ENCODE peak calls at places on chromosome 6, in eight cellular contexts. One of them, this sample, is unnamed.

GRCh38 chr6:128432394-128432793 is 88.0 kb downstream of the PTPRK start:
- DNase-seq in right atrium auricular region: no peak
- DNase-seq in NT2/D1: no peak
- DNase-seq in IMR-90: peak; percentile 74
- DNase-seq in PC-3: peak; percentile 58
- DNase-seq in Panc1: no peak
- DNase-seq in H1: no peak
- DNase-seq in heart left ventricle: no peak
- DNase-seq in this sample: no peak

GRCh38 chr6:154277578-154278128 is 79.0 kb downstream of the IPCEF1 start:
- DNase-seq in PC-3: no peak
- DNase-seq in IMR-90: no peak
- DNase-seq in NT2/D1: no peak
- DNase-seq in right atrium auricular region: no peak
- DNase-seq in H1: no peak
- DNase-seq in Panc1: no peak
- DNase-seq in heart left ventricle: no peak
- DNase-seq in this sample: no peak

GRCh38 chr6:36358235-36358915 is 21.7 kb upstream of the BNIP5 start:
- DNase-seq in PC-3: no peak
- DNase-seq in H1: no peak
- DNase-seq in Panc1: no peak
- DNase-seq in right atrium auricular region: no peak
- DNase-seq in heart left ventricle: no peak
- DNase-seq in NT2/D1: no peak
- DNase-seq in IMR-90: peak; percentile 42
- DNase-seq in this sample: peak; percentile 78

GRCh38 chr6:151067684-151068596 is 171.8 kb upstream of the AKAP12 start:
- DNase-seq in IMR-90: peak; percentile 97
- DNase-seq in NT2/D1: no peak
- DNase-seq in Panc1: peak; percentile 97
- DNase-seq in right atrium auricular region: peak; percentile 79
- DNase-seq in PC-3: peak; percentile 97
- DNase-seq in heart left ventricle: peak; percentile 76
- DNase-seq in H1: peak; percentile 33
- DNase-seq in this sample: no peak

GRCh38 chr6:154430494-154430919 is 73.9 kb upstream of the IPCEF1 start:
- DNase-seq in IMR-90: no peak
- DNase-seq in heart left ventricle: no peak
- DNase-seq in NT2/D1: no peak
- DNase-seq in H1: no peak
- DNase-seq in Panc1: no peak
- DNase-seq in right atrium auricular region: no peak
- DNase-seq in PC-3: no peak
- DNase-seq in this sample: no peak

GRCh38 chr6:24838994-24839393 is 40.3 kb upstream of the ARMH2 start:
- DNase-seq in IMR-90: no peak
- DNase-seq in PC-3: no peak
- DNase-seq in heart left ventricle: no peak
- DNase-seq in NT2/D1: no peak
- DNase-seq in H1: no peak
- DNase-seq in Panc1: no peak
- DNase-seq in right atrium auricular region: no peak
- DNase-seq in this sample: no peak

GRCh38 chr6:38078671-38079070 is 259.1 kb downstream of the ZFAND3 start:
- DNase-seq in NT2/D1: no peak
- DNase-seq in heart left ventricle: no peak
- DNase-seq in PC-3: peak; percentile 51
- DNase-seq in H1: no peak
- DNase-seq in right atrium auricular region: no peak
- DNase-seq in IMR-90: peak; percentile 26
- DNase-seq in Panc1: no peak
- DNase-seq in this sample: no peak

GRCh38 chr6:142749556-142749955 is 195.4 kb downstream of the HIVEP2 start:
- DNase-seq in H1: no peak
- DNase-seq in NT2/D1: no peak
- DNase-seq in heart left ventricle: no peak
- DNase-seq in IMR-90: no peak
- DNase-seq in PC-3: no peak
- DNase-seq in right atrium auricular region: no peak
- DNase-seq in Panc1: no peak
- DNase-seq in this sample: no peak

GRCh38 chr6:96014846-96015245 is 928 bp upstream of the FUT9 start:
- DNase-seq in NT2/D1: no peak
- DNase-seq in right atrium auricular region: no peak
- DNase-seq in IMR-90: no peak
- DNase-seq in Panc1: no peak
- DNase-seq in PC-3: no peak
- DNase-seq in heart left ventricle: no peak
- DNase-seq in H1: no peak
- DNase-seq in this sample: no peak

GRCh38 chr6:38997128-38997761 is 51.3 kb upstream of the GLP1R start:
- DNase-seq in H1: peak; percentile 82
- DNase-seq in heart left ventricle: peak; percentile 31
- DNase-seq in NT2/D1: peak; percentile 36
- DNase-seq in Panc1: no peak
- DNase-seq in right atrium auricular region: no peak
- DNase-seq in PC-3: peak; percentile 36
- DNase-seq in IMR-90: peak; percentile 12
- DNase-seq in this sample: peak; percentile 48

GRCh38 chr6:75600694-75601265 is 900 bp upstream of the SENP6 start:
- DNase-seq in heart left ventricle: no peak
- DNase-seq in H1: no peak
- DNase-seq in NT2/D1: no peak
- DNase-seq in PC-3: no peak
- DNase-seq in right atrium auricular region: no peak
- DNase-seq in Panc1: no peak
- DNase-seq in IMR-90: no peak
- DNase-seq in this sample: peak; percentile 23

GRCh38 chr6:14082287-14082686 is 35.3 kb upstream of the CD83 start:
- DNase-seq in heart left ventricle: no peak
- DNase-seq in H1: no peak
- DNase-seq in PC-3: no peak
- DNase-seq in IMR-90: no peak
- DNase-seq in NT2/D1: no peak
- DNase-seq in right atrium auricular region: no peak
- DNase-seq in Panc1: no peak
- DNase-seq in this sample: no peak

GRCh38 chr6:35089216-35089934 is 51.8 kb downstream of the TCP11 start:
- DNase-seq in NT2/D1: no peak
- DNase-seq in PC-3: no peak
- DNase-seq in H1: no peak
- DNase-seq in IMR-90: no peak
- DNase-seq in heart left ventricle: no peak
- DNase-seq in Panc1: no peak
- DNase-seq in right atrium auricular region: no peak
- DNase-seq in this sample: no peak

GRCh38 chr6:104949206-104949605 is 7.7 kb upstream of the LIN28B start:
- DNase-seq in heart left ventricle: no peak
- DNase-seq in right atrium auricular region: no peak
- DNase-seq in PC-3: no peak
- DNase-seq in Panc1: no peak
- DNase-seq in NT2/D1: no peak
- DNase-seq in H1: no peak
- DNase-seq in IMR-90: no peak
- DNase-seq in this sample: no peak

GRCh38 chr6:111113731-111114438 is 26.6 kb downstream of the SLC16A10 start:
- DNase-seq in PC-3: no peak
- DNase-seq in heart left ventricle: peak; percentile 59
- DNase-seq in IMR-90: peak; percentile 48
- DNase-seq in right atrium auricular region: peak; percentile 65
- DNase-seq in NT2/D1: peak; percentile 15
- DNase-seq in Panc1: no peak
- DNase-seq in H1: no peak
- DNase-seq in this sample: peak; percentile 46

GRCh38 chr6:165987483-165988305 is 180.0 kb downstream of the TBXT start:
- DNase-seq in right atrium auricular region: peak; percentile 90
- DNase-seq in H1: peak; percentile 62
- DNase-seq in PC-3: no peak
- DNase-seq in Panc1: no peak
- DNase-seq in heart left ventricle: peak; percentile 96
- DNase-seq in NT2/D1: peak; percentile 42
- DNase-seq in IMR-90: peak; percentile 98
- DNase-seq in this sample: peak; percentile 45

GRCh38 chr6:44422534-44422933 is 35.0 kb downstream of the CDC5L start:
- DNase-seq in NT2/D1: no peak
- DNase-seq in Panc1: no peak
- DNase-seq in right atrium auricular region: no peak
- DNase-seq in H1: no peak
- DNase-seq in heart left ventricle: no peak
- DNase-seq in IMR-90: no peak
- DNase-seq in PC-3: no peak
- DNase-seq in this sample: no peak

GRCh38 chr6:142885182-142885867 is 59.7 kb downstream of the HIVEP2 start:
- DNase-seq in IMR-90: peak; percentile 99
- DNase-seq in H1: no peak
- DNase-seq in Panc1: peak; percentile 92
- DNase-seq in NT2/D1: peak; percentile 50
- DNase-seq in PC-3: peak; percentile 94
- DNase-seq in heart left ventricle: peak; percentile 67
- DNase-seq in right atrium auricular region: no peak
- DNase-seq in this sample: peak; percentile 30

GRCh38 chr6:167893416-167893815 is 66.7 kb downstream of the AFDN start:
- DNase-seq in Panc1: no peak
- DNase-seq in NT2/D1: no peak
- DNase-seq in heart left ventricle: no peak
- DNase-seq in PC-3: peak; percentile 61
- DNase-seq in H1: no peak
- DNase-seq in IMR-90: peak; percentile 52
- DNase-seq in right atrium auricular region: no peak
- DNase-seq in this sample: peak; percentile 14

GRCh38 chr6:106924699-106925523 is 49.6 kb downstream of the CD24 start:
- DNase-seq in H1: no peak
- DNase-seq in right atrium auricular region: no peak
- DNase-seq in PC-3: no peak
- DNase-seq in Panc1: no peak
- DNase-seq in NT2/D1: no peak
- DNase-seq in heart left ventricle: no peak
- DNase-seq in IMR-90: no peak
- DNase-seq in this sample: no peak

GRCh38 chr6:106918128-106918527 is 56.4 kb downstream of the CD24 start:
- DNase-seq in H1: no peak
- DNase-seq in heart left ventricle: no peak
- DNase-seq in PC-3: no peak
- DNase-seq in Panc1: no peak
- DNase-seq in right atrium auricular region: no peak
- DNase-seq in NT2/D1: no peak
- DNase-seq in IMR-90: no peak
- DNase-seq in this sample: peak; percentile 28

GRCh38 chr6:106916891-106917290 is 57.6 kb downstream of the CD24 start:
- DNase-seq in PC-3: no peak
- DNase-seq in H1: no peak
- DNase-seq in NT2/D1: no peak
- DNase-seq in heart left ventricle: no peak
- DNase-seq in Panc1: no peak
- DNase-seq in IMR-90: no peak
- DNase-seq in right atrium auricular region: no peak
- DNase-seq in this sample: no peak

GRCh38 chr6:106927531-106928398 is 46.8 kb downstream of the CD24 start:
- DNase-seq in H1: peak; percentile 89
- DNase-seq in right atrium auricular region: no peak
- DNase-seq in NT2/D1: peak; percentile 20
- DNase-seq in PC-3: peak; percentile 60
- DNase-seq in Panc1: no peak
- DNase-seq in heart left ventricle: no peak
- DNase-seq in IMR-90: peak; percentile 21
- DNase-seq in this sample: peak; percentile 53

GRCh38 chr6:106922626-106923025 is 51.9 kb downstream of the CD24 start:
- DNase-seq in right atrium auricular region: no peak
- DNase-seq in H1: no peak
- DNase-seq in Panc1: no peak
- DNase-seq in PC-3: no peak
- DNase-seq in IMR-90: no peak
- DNase-seq in NT2/D1: no peak
- DNase-seq in heart left ventricle: no peak
- DNase-seq in this sample: no peak
- H3K4me1 ChIP-seq in right atrium auricular region: no peaks in the 10 kb centered on the region
- H3K4me1 ChIP-seq in H1: peaks cover under 1% of the 10 kb centered on the region
- H3K4me1 ChIP-seq in Panc1: no peaks in the 10 kb centered on the region
- H3K4me1 ChIP-seq in PC-3: no peaks in the 10 kb centered on the region
- H3K4me1 ChIP-seq in IMR-90: no peaks in the 10 kb centered on the region
- H3K4me1 ChIP-seq in NT2/D1: no peaks in the 10 kb centered on the region
- H3K4me1 ChIP-seq in heart left ventricle: no peaks in the 10 kb centered on the region
- H3K4me1 ChIP-seq in this sample: peaks cover 14% of the 10 kb centered on the region

GRCh38 chr6:84762220-84762940 is 2.0 kb downstream of the TBX18 start:
- DNase-seq in right atrium auricular region: no peak
- DNase-seq in IMR-90: no peak
- DNase-seq in H1: no peak
- DNase-seq in Panc1: no peak
- DNase-seq in NT2/D1: no peak
- DNase-seq in heart left ventricle: peak; percentile 33
- DNase-seq in PC-3: no peak
- DNase-seq in this sample: peak; percentile 63
- H3K27me3 ChIP-seq in right atrium auricular region: peaks cover 19% of the 10 kb centered on the region
- H3K27me3 ChIP-seq in IMR-90: peaks cover 45% of the 10 kb centered on the region
- H3K27me3 ChIP-seq in H1: peaks cover 71% of the 10 kb centered on the region
- H3K27me3 ChIP-seq in Panc1: no peaks in the 10 kb centered on the region
- H3K27me3 ChIP-seq in NT2/D1: peaks cover 67% of the 10 kb centered on the region
- H3K27me3 ChIP-seq in heart left ventricle: peaks cover 53% of the 10 kb centered on the region
- H3K27me3 ChIP-seq in PC-3: peaks cover 75% of the 10 kb centered on the region
- H3K27me3 ChIP-seq in this sample: no peaks in the 10 kb centered on the region

GRCh38 chr6:11378639-11379038 is 146.2 kb upstream of the NEDD9 start:
- DNase-seq in PC-3: no peak
- DNase-seq in NT2/D1: no peak
- DNase-seq in Panc1: no peak
- DNase-seq in heart left ventricle: no peak
- DNase-seq in H1: no peak
- DNase-seq in IMR-90: no peak
- DNase-seq in right atrium auricular region: no peak
- DNase-seq in this sample: no peak
- H3K4me1 ChIP-seq in PC-3: no peaks in the 10 kb centered on the region
- H3K4me1 ChIP-seq in NT2/D1: no peaks in the 10 kb centered on the region
- H3K4me1 ChIP-seq in Panc1: no peaks in the 10 kb centered on the region
- H3K4me1 ChIP-seq in heart left ventricle: no peaks in the 10 kb centered on the region
- H3K4me1 ChIP-seq in H1: no peaks in the 10 kb centered on the region
- H3K4me1 ChIP-seq in IMR-90: no peaks in the 10 kb centered on the region
- H3K4me1 ChIP-seq in right atrium auricular region: no peaks in the 10 kb centered on the region
- H3K4me1 ChIP-seq in this sample: no peaks in the 10 kb centered on the region

GRCh38 chr6:108170607-108171290 is 4.9 kb downstream of the NR2E1 start:
- DNase-seq in IMR-90: no peak
- DNase-seq in PC-3: no peak
- DNase-seq in NT2/D1: no peak
- DNase-seq in heart left ventricle: no peak
- DNase-seq in right atrium auricular region: no peak
- DNase-seq in Panc1: no peak
- DNase-seq in H1: no peak
- DNase-seq in this sample: no peak
- H3K27me3 ChIP-seq in IMR-90: peaks cover 90% of the 10 kb centered on the region
- H3K27me3 ChIP-seq in PC-3: no peaks in the 10 kb centered on the region
- H3K27me3 ChIP-seq in NT2/D1: peaks cover 100% of the 10 kb centered on the region
- H3K27me3 ChIP-seq in heart left ventricle: peaks cover 99% of the 10 kb centered on the region
- H3K27me3 ChIP-seq in right atrium auricular region: peaks cover 86% of the 10 kb centered on the region
- H3K27me3 ChIP-seq in Panc1: peaks cover 3% of the 10 kb centered on the region
- H3K27me3 ChIP-seq in H1: peaks cover 100% of the 10 kb centered on the region
- H3K27me3 ChIP-seq in this sample: no peaks in the 10 kb centered on the region

This sample was measured in SJCRH30.